ENCODE peak calls at places on chromosomes 7 and 10, in five cellular contexts. I is astrocyte of the spinal cord, P is pancreas, O is T follicular helper cell, Q is cardiac muscle cell. Z is an unnamed sample.

GRCh38 chr7:28739128-28739527 is 219.0 kb downstream of the TRIL start:
- DNase-seq in I (no peak), O (no peak), P (no peak), Q (no peak), Z (no peak)

GRCh38 chr7:22601028-22601795 is 101.2 kb upstream of the STEAP1B start:
- DNase-seq in Q (peak; percentile 47), P (no peak), O (no peak), I (no peak), Z (no peak)

GRCh38 chr7:159109092-159110035 is 35.3 kb downstream of the VIPR2 start:
- DNase-seq in O (no peak), Q (no peak), I (no peak), P (peak; percentile 46), Z (no peak)

GRCh38 chr7:79282051-79282694 is 171.3 kb downstream of the MAGI2 start:
- DNase-seq in I (peak; percentile 76), P (no peak), O (no peak), Q (peak; percentile 83), Z (no peak)

GRCh38 chr7:145106001-145106400 is 270.1 kb upstream of the TPK1 start:
- DNase-seq in I (no peak), O (no peak), Q (peak; percentile 17), P (no peak), Z (no peak)

GRCh38 chr10:59323831-59324401 is 38.4 kb downstream of the FAM13C start:
- DNase-seq in I (no peak), Q (no peak), P (no peak), O (no peak), Z (no peak)

GRCh38 chr10:96830511-96831199 is 1.4 kb upstream of the LCOR start:
- DNase-seq in Q (peak; percentile 72), O (peak; percentile 72), P (peak; percentile 47), I (peak; percentile 73), Z (peak; percentile 74)

GRCh38 chr10:69057951-69058297 is 30.0 kb upstream of the SRGN start:
- DNase-seq in I (peak; percentile 3), Q (peak; percentile 62), P (no peak), O (no peak), Z (no peak)

GRCh38 chr7:32957326-32958045 is at the start of gene FKBP9:
- DNase-seq in I (peak; percentile 86), P (peak; percentile 92), Q (peak; percentile 94), O (no peak), Z (peak; percentile 90)

GRCh38 chr7:154575497-154575896 is 427.4 kb downstream of the PAXIP1 start:
- DNase-seq in P (no peak), Q (no peak), I (no peak), O (no peak), Z (peak; percentile 5)

GRCh38 chr10:101574354-101574753 is 13.7 kb downstream of the POLL start:
- DNase-seq in P (no peak), Q (no peak), O (no peak), I (no peak), Z (no peak)

Z was measured in lung.